ENCODE peak calls at places on chromosomes 7 and 10, in six cellular contexts. B, N, U, W, F and Z are unnamed samples.

GRCh38 chr10:128078136-128078969 is 47.9 kb downstream of the MKI67 start:
- DNase-seq in N (peak; percentile 37), B (no peak), U (no peak), F (peak; percentile 64), W (peak; percentile 7), Z (peak; percentile 67)

GRCh38 chr7:17181482-17181881 is 117.0 kb upstream of the AHR start:
- DNase-seq in B (no peak), U (no peak), W (no peak), N (no peak), F (no peak), Z (no peak)

GRCh38 chr10:17423641-17424186 is 30.7 kb downstream of the ST8SIA6 start:
- DNase-seq in W (no peak), N (no peak), B (no peak), F (no peak), U (no peak), Z (no peak)

GRCh38 chr10:22253578-22253882 is 35.7 kb upstream of the EBLN1 start:
- DNase-seq in F (no peak), B (peak; percentile 61), N (no peak), W (no peak), U (peak; percentile 32), Z (peak; percentile 43)

GRCh38 chr7:80078159-80078731 is 56.4 kb upstream of the GNAI1 start:
- DNase-seq in B (no peak), F (no peak), N (peak; percentile 40), U (no peak), W (no peak), Z (no peak)

GRCh38 chr7:116101709-116102108 is 71.1 kb upstream of the TFEC start:
- DNase-seq in N (peak; percentile 65), W (no peak), B (no peak), F (no peak), U (no peak), Z (no peak)

GRCh38 chr10:70380350-70381135 is 1.9 kb downstream of the LRRC20 start:
- DNase-seq in F (no peak), W (no peak), B (no peak), N (no peak), U (no peak), Z (no peak)

GRCh38 chr10:7945469-7946187 is 108.9 kb upstream of the GATA3 start:
- DNase-seq in B (no peak), F (no peak), U (no peak), W (no peak), N (peak; percentile 73), Z (no peak)

GRCh38 chr10:21205328-21205727 is 308.2 kb upstream of the NEBL start:
- DNase-seq in W (no peak), U (no peak), B (no peak), F (no peak), N (no peak), Z (no peak)

GRCh38 chr7:38548605-38549004 is 82.6 kb downstream of the AMPH start:
- DNase-seq in W (no peak), B (no peak), F (no peak), N (no peak), U (no peak), Z (no peak)

GRCh38 chr7:90655566-90655965 is 59.4 kb downstream of the CDK14 start:
- DNase-seq in N (peak; percentile 94), U (no peak), B (no peak), W (peak; percentile 72), F (no peak), Z (no peak)

GRCh38 chr7:33982425-33982786 is 77.1 kb downstream of the BMPER start:
- DNase-seq in W (no peak), N (peak; percentile 76), U (no peak), B (no peak), F (no peak), Z (no peak)

GRCh38 chr7:137903382-137904169 is 56.8 kb upstream of the DGKI start:
- DNase-seq in W (peak; percentile 50), B (peak; percentile 62), U (peak; percentile 57), F (no peak), N (peak; percentile 82), Z (no peak)

GRCh38 chr10:73591935-73592699 is 975 bp upstream of the USP54 start:
- DNase-seq in B (peak; percentile 67), U (no peak), F (no peak), N (no peak), W (no peak), Z (no peak)
- H3K27ac ChIP-seq in B (peak overlapping the region; percentile 73), U (no peak overlapping the region), F (peak overlapping the region; percentile 30), N (no peak overlapping the region), W (no peak overlapping the region), Z (no peak overlapping the region)

GRCh38 chr7:6502886-6503285 is 48.4 kb downstream of the GRID2IP start:
- DNase-seq in N (no peak), B (no peak), W (no peak), F (no peak), U (no peak), Z (peak; percentile 63)
- H3K4me3 ChIP-seq in N (no peak overlapping the region), B (peak overlapping the region; percentile 67), W (no peak overlapping the region), F (peak overlapping the region; percentile 81), U (no peak overlapping the region), Z (peak overlapping the region; percentile 57)

DNA sequence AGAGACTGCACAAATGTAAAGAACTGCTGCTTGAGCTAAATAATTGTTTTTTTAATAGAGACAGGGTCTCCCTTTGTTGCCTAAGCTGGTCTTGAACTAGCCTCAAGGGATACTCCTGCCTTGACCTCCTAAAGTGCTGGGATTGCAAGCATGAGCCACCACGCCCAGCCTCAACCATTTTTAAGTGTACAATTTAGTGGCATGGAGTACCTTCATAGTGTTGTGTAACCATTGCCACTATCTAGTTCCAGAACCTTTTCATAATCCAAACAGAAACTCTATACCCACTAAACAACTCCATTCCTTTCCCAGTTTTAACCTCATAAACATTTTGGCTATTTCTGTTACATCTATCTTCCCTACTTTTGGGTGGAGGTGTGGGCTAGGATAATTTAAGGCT is 6.7 kb downstream of the EIF4H start:
- DNase-seq in F (no peak), B (no peak), W (no peak), U (no peak), N (peak; percentile 36), Z (no peak)
- H3K27ac ChIP-seq in F (no peak overlapping the region), B (no peak overlapping the region), W (peak overlapping the region; percentile 33), U (no peak overlapping the region), N (peak overlapping the region; percentile 58), Z (no peak overlapping the region)

DNA sequence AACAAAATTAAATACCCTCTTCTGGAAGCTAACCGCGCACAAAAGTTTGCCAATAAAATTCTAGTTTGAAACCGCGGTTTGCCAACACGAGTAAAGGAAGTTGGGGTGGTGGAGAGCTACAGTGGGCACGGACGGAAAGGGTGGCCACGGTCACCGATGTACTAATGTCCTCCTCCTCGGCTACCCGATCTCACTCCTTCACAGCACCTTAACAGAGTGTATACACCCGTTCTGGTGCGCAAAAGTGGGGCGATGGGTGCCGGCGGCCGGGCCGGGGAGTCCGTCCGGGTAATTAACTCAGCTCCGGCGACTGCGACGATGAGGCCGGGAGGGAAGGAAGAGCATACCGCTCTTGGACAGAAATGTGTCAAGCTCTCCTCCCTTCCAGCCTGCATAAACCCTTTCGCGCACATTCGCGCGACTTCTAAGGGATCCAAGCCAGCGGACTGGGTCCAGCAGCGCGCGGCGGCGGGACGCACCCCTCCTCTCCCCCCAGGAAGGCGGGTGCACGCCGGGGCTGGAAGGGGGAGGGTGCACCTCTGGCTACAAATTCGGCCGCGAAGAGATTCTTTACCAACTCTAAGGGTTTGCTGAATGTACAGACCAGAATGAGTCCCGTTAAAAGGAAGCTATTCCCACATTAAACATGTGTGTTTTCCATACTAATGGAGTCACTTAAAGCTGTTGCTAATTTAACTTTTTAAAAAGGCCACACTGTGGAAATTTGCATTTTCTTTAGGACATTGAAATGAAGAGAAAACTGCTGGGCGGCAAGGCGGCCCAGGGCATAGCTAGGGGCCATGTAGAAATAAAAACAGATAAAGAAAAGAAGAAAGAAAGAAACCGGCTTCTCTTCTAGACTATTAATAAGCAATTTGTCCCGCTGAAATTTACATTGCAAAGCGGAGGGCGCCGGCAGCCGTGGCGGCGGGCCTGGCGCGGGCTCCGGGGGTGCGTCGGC is 6.6 kb upstream of the EBF3 start:
- DNase-seq in F (peak; percentile 70), B (no peak), U (no peak), W (no peak), N (no peak), Z (no peak)
- H3K4me3 ChIP-seq in F (peak overlapping the region; percentile 71), B (peak overlapping the region; percentile 51), U (no peak overlapping the region), W (no peak overlapping the region), N (no peak overlapping the region), Z (no peak overlapping the region)